ENCODE peak calls at places on chromosomes 6 and 20, in five cellular contexts. M, W, B, Z and O are unnamed samples.

GRCh38 chr6:25706314-25707014 is 48.1 kb upstream of the SLC17A4 start:
- DNase-seq in M (no peak), W (no peak), B (no peak), Z (peak; percentile 77), O (no peak)

GRCh38 chr6:106637051-106637717 is 7.8 kb downstream of the QRSL1 start:
- DNase-seq in M (no peak), W (no peak), B (no peak), Z (no peak), O (no peak)

GRCh38 chr6:144152334-144152900 is 2.1 kb downstream of the STX11 start:
- DNase-seq in M (no peak), W (no peak), B (peak; percentile 80), Z (no peak), O (no peak)

GRCh38 chr6:111900731-111901130 is 27.5 kb upstream of the FYN start:
- DNase-seq in M (no peak), W (no peak), B (no peak), Z (no peak), O (no peak)

GRCh38 chr20:35828434-35828833 is 56.6 kb downstream of the PHF20 start:
- DNase-seq in M (no peak), W (no peak), B (no peak), Z (peak; percentile 24), O (no peak)

GRCh38 chr6:33207569-33208088 is 671 bp upstream of the RING1 start:
- DNase-seq in M (peak; percentile 43), W (no peak), B (peak; percentile 85), Z (peak; percentile 57), O (no peak)

GRCh38 chr6:169787797-169788196 is 36.4 kb downstream of the ERMARD start:
- DNase-seq in M (no peak), W (no peak), B (no peak), Z (no peak), O (peak; percentile 77)

GRCh38 chr20:33685328-33686007 is 717 bp downstream of the E2F1 start:
- DNase-seq in M (no peak), W (no peak), B (peak; percentile 87), Z (no peak), O (no peak)

GRCh38 chr6:158635427-158636073 is 9.0 kb downstream of the DYNLT1 start:
- DNase-seq in M (no peak), W (no peak), B (no peak), Z (no peak), O (no peak)

GRCh38 chr20:43799150-43799711 is 72.4 kb upstream of the GTSF1L start:
- DNase-seq in M (peak; percentile 37), W (no peak), B (no peak), Z (no peak), O (no peak)

GRCh38 chr6:20707166-20707485 is 172.9 kb downstream of the CDKAL1 start:
- DNase-seq in M (no peak), W (no peak), B (no peak), Z (no peak), O (no peak)

GRCh38 chr6:105892577-105893262 is 193.4 kb upstream of the PRDM1 start:
- DNase-seq in M (no peak), W (no peak), B (no peak), Z (peak; percentile 58), O (no peak)

GRCh38 chr6:114648847-114649246 is 306.0 kb upstream of the HS3ST5 start:
- DNase-seq in M (no peak), W (no peak), B (no peak), Z (no peak), O (no peak)

GRCh38 chr20:25046181-25046641 is 11.7 kb downstream of the ACSS1 start:
- DNase-seq in M (no peak), W (no peak), B (peak; percentile 76), Z (peak; percentile 72), O (no peak)

GRCh38 chr6:30942338-30943060 is 1.7 kb downstream of the MUCL3 start:
- DNase-seq in M (peak; percentile 76), W (peak; percentile 85), B (no peak), Z (peak; percentile 82), O (no peak)

GRCh38 chr6:93894521-93894920 is 475.2 kb upstream of the EPHA7 start:
- DNase-seq in M (no peak), W (no peak), B (no peak), Z (no peak), O (no peak)

GRCh38 chr20:327041-327945 is 1.9 kb downstream of the SOX12 start:
- DNase-seq in M (peak; percentile 92), W (peak; percentile 89), B (peak; percentile 92), Z (peak; percentile 84), O (no peak)

GRCh38 chr20:325043-325888 is at the start of gene SOX12:
- DNase-seq in M (peak; percentile 87), W (peak; percentile 94), B (peak; percentile 100), Z (peak; percentile 98), O (no peak)

GRCh38 chr20:326645-327031 is 1.3 kb downstream of the SOX12 start:
- DNase-seq in M (no peak), W (peak; percentile 46), B (peak; percentile 90), Z (peak; percentile 37), O (no peak)

GRCh38 chr20:325889-326644 is 715 bp downstream of the SOX12 start:
- DNase-seq in M (peak; percentile 67), W (peak; percentile 45), B (peak; percentile 94), Z (peak; percentile 73), O (no peak)

DNA sequence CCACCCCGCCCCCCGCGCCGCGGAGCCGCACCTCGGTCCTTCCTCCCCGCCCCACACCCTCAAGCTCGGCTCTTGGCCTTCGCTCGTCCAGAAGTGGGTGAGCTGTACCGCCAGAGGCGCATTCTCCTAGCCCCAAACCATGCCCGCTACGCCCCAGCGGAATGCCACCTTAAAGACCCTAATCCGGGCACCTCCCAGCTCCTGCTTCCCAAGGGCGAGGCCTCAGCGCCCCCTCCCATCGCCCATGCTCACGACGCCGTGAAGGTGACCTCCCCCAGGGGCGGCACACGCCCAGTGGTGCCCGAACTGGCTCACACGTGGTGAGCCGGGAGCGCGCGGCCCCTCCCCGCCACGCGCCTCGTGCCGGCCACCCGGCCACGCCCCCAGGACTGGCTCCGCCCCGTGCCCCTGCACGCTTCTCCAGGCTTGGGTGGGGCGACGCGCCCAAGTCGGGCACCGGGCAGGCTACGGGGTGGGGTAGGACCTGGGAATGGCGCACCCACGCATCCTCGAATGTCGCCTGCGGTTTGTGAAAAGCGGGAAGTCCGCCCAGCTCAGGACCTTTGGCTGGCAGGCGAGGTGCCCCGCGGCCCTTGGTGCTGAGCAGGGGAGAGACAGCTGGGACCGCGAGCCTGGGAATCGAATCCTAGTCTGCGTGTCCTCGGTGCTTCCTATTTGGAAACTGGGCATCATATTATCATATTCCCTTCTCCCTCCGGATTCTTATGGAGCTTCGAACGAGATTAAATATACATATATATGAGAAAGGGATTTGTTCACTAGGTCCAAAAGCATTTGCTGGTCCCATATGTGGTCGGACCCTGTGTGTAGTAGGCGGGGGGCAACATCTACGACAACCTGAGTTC is 942 bp upstream of the SOX12 start:
- DNase-seq in M (peak; percentile 72), W (peak; percentile 93), B (peak; percentile 97), Z (peak; percentile 96), O (no peak)
- TF ChIP-seq POLR2A in M (no peak), W (peak; percentile 63), B (peak; percentile 7), Z (peak; percentile 75), O (peak; percentile 54)

DNA sequence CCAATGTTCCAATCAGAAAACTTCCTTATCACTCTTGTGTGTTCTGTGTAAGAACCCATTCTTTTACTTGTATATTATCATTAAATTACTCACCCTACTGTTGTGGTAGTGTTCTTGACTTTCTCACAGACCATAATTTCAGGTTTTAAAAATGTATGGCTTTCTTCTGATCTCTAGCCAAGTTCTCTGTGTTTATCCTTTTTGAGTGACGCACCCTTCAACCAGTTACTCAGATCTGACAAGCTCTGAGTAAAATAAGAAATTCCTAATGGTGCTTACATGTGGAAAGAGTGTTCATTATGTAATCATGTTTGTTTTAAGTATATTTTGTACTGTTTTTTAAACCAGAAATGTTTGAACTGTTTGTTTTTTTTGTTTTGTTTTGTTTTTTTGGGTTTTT is 11.0 kb downstream of the TBPL1 start:
- DNase-seq in M (peak; percentile 97), W (no peak), B (no peak), Z (no peak), O (no peak)
- TF ChIP-seq POLR2A in M (no peak), W (no peak), B (no peak), Z (no peak), O (no peak)

GRCh38 chr6:7912024-7912423 is 1.4 kb upstream of the TXNDC5 start:
- DNase-seq in M (no peak), W (no peak), B (no peak), Z (no peak), O (no peak)

GRCh38 chr6:7910298-7910653 is 312 bp downstream of the TXNDC5 start:
- DNase-seq in M (no peak), W (no peak), B (peak; percentile 87), Z (no peak), O (no peak)

GRCh38 chr6:7909323-7910276 is 988 bp downstream of the TXNDC5 start:
- DNase-seq in M (peak; percentile 27), W (peak; percentile 49), B (peak; percentile 89), Z (peak; percentile 80), O (no peak)

GRCh38 chr6:7911345-7911725 is 747 bp upstream of the TXNDC5 start:
- DNase-seq in M (no peak), W (no peak), B (no peak), Z (no peak), O (peak; percentile 82)

DNA sequence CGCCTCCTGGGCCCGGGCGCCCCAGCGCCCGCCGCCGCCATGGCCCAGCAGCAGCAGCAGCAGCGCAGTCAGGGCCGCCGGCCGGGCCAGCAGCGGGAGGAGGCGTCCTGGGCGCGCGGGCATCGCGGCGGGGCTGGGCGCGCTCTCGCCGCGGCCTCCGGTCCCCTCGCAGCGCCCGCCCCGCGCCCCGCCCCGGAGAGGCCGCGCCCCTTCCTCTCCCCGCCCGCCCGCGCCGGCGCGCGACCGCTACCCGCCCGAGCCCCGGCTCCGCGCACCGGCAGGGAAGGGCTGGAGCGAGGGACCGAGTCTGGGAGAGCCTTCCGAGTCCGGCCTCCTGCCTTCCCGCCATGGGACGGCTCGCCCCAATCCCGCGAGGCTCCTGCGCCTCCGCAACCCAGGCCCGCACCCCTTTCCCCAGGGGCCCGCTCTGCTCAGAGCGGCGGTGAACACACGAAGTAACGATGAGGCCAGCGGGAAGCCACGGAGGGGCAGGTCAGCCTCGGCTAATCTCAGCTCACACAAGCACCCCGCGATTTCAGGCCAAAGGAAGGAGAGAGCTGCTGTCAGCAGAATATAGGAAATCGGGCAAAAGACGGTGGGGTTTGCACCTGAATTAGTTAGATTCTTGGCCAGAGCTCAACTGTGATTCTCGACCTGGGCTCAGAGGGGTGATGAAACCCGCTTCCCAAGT is at the start of gene TXNDC5:
- DNase-seq in M (peak; percentile 62), W (peak; percentile 64), B (peak; percentile 95), Z (peak; percentile 87), O (no peak)
- TF ChIP-seq POLR2A in M (no peak), W (peak; percentile 71), B (no peak), Z (peak; percentile 48), O (no peak)

GRCh38 chr6:52670502-52671409 is at the start of gene TMEM14A:
- DNase-seq in M (peak; percentile 88), W (peak; percentile 88), B (peak; percentile 98), Z (peak; percentile 96), O (no peak)
- TF ChIP-seq POLR2A in M (no peak), W (peak; percentile 94), B (no peak), Z (peak; percentile 95), O (no peak)